ENCODE peak calls at places on chromosomes 12 and 14, in seven cellular contexts. F is kidney glomerular epithelial cell, K is left cardiac atrium, L is AG10803, O is HTR-8/SVneo, Q is H7, B is mesothelial cell of epicardium. V is an unnamed sample.

GRCh38 chr12:52078276-52078675 is 1.2 kb upstream of the SMIM41 start:
- DNase-seq in F (no peak), K (no peak), L (no peak), O (no peak), Q (no peak), B (no peak), V (no peak)

GRCh38 chr12:98699568-98699967 is 54.5 kb downstream of the APAF1 start:
- DNase-seq in F (no peak), K (no peak), L (peak; percentile 20), O (no peak), Q (no peak), B (no peak), V (no peak)

GRCh38 chr12:44159870-44160269 is 324.0 kb downstream of the TMEM117 start:
- DNase-seq in F (no peak), K (no peak), L (no peak), O (no peak), Q (no peak), B (no peak), V (no peak)

GRCh38 chr12:58313091-58313855 is 371.9 kb downstream of the ATP23 start:
- DNase-seq in F (peak; percentile 38), K (no peak), L (peak; percentile 84), O (peak; percentile 21), Q (no peak), B (no peak), V (peak; percentile 76)

GRCh38 chr14:62462996-62463395 is 582.3 kb downstream of the KCNH5 start:
- DNase-seq in F (no peak), K (no peak), L (no peak), O (no peak), Q (no peak), B (no peak), V (no peak)

GRCh38 chr12:130714091-130714590 is 2.0 kb downstream of the RIMBP2 start:
- DNase-seq in F (no peak), K (no peak), L (no peak), O (no peak), Q (peak; percentile 73), B (no peak), V (no peak)

GRCh38 chr14:75793806-75794205 is 132.8 kb downstream of the TTLL5 start:
- DNase-seq in F (no peak), K (no peak), L (peak; percentile 22), O (no peak), Q (no peak), B (no peak), V (no peak)

GRCh38 chr14:75858375-75858774 is 123.4 kb downstream of the TGFB3 start:
- DNase-seq in F (no peak), K (no peak), L (no peak), O (no peak), Q (no peak), B (no peak), V (no peak)

GRCh38 chr12:112686373-112686772 is 105.2 kb upstream of the RPH3A start:
- DNase-seq in F (peak; percentile 51), K (no peak), L (no peak), O (no peak), Q (no peak), B (no peak), V (no peak)

GRCh38 chr14:51518280-51518679 is 133.4 kb upstream of the FRMD6 start:
- DNase-seq in F (no peak), K (no peak), L (no peak), O (no peak), Q (no peak), B (no peak), V (no peak)

GRCh38 chr14:80781968-80782367 is 159.6 kb downstream of the CEP128 start:
- DNase-seq in F (peak; percentile 37), K (no peak), L (peak; percentile 6), O (no peak), Q (no peak), B (no peak), V (no peak)

GRCh38 chr14:53979747-53980642 is 23.4 kb upstream of the BMP4 start:
- DNase-seq in F (peak; percentile 6), K (peak; percentile 43), L (peak; percentile 78), O (peak; percentile 90), Q (peak; percentile 68), B (no peak), V (peak; percentile 74)

GRCh38 chr14:34872822-34873590 is 2.2 kb downstream of the BAZ1A start:
- DNase-seq in F (peak; percentile 32), K (no peak), L (peak; percentile 55), O (peak; percentile 9), Q (no peak), B (no peak), V (peak; percentile 63)

GRCh38 chr12:112380663-112381420 is 1.4 kb downstream of the HECTD4 start:
- DNase-seq in F (peak; percentile 18), K (no peak), L (no peak), O (no peak), Q (peak; percentile 61), B (no peak), V (no peak)

GRCh38 chr14:77040995-77041744 is 12.7 kb upstream of the IRF2BPL start:
- DNase-seq in F (no peak), K (no peak), L (no peak), O (no peak), Q (no peak), B (no peak), V (no peak)

GRCh38 chr12:116855744-116856470 is 25.3 kb downstream of the HRK start:
- DNase-seq in F (no peak), K (no peak), L (no peak), O (no peak), Q (no peak), B (no peak), V (no peak)

GRCh38 chr12:24879644-24880043 is 69.3 kb downstream of the BCAT1 start:
- DNase-seq in F (no peak), K (no peak), L (peak; percentile 38), O (no peak), Q (no peak), B (no peak), V (peak; percentile 26)

GRCh38 chr14:51504626-51505025 is 147.1 kb upstream of the FRMD6 start:
- DNase-seq in F (no peak), K (no peak), L (no peak), O (no peak), Q (no peak), B (no peak), V (no peak)

GRCh38 chr12:4719821-4720636 is at the start of gene GALNT8:
- DNase-seq in F (no peak), K (no peak), L (no peak), O (no peak), Q (no peak), B (no peak), V (no peak)

GRCh38 chr12:121514184-121514742 is 66.6 kb downstream of the KDM2B start:
- DNase-seq in F (no peak), K (no peak), L (no peak), O (no peak), Q (no peak), B (no peak), V (no peak)

GRCh38 chr12:5071496-5071895 is 27.8 kb downstream of the KCNA5 start:
- DNase-seq in F (no peak), K (no peak), L (no peak), O (no peak), Q (no peak), B (no peak), V (no peak)

GRCh38 chr12:11500861-11501230 is 105.5 kb upstream of the PRB2 start:
- DNase-seq in F (no peak), K (no peak), L (no peak), O (no peak), Q (no peak), B (no peak), V (no peak)

GRCh38 chr12:69254046-69254445 is 14.7 kb downstream of the CPSF6 start:
- DNase-seq in F (peak; percentile 41), K (no peak), L (peak; percentile 53), O (peak; percentile 10), Q (peak; percentile 36), B (no peak), V (peak; percentile 38)

GRCh38 chr12:104460973-104461693 is 4.4 kb downstream of the CHST11 start:
- DNase-seq in F (no peak), K (no peak), L (no peak), O (no peak), Q (no peak), B (no peak), V (no peak)

GRCh38 chr12:106840217-106840616 is 65.7 kb downstream of the RIC8B start:
- DNase-seq in F (peak; percentile 96), K (no peak), L (peak; percentile 44), O (peak; percentile 45), Q (peak; percentile 37), B (no peak), V (peak; percentile 23)

GRCh38 chr14:39988939-39989338 is 556.7 kb upstream of the FBXO33 start:
- DNase-seq in F (peak; percentile 64), K (no peak), L (no peak), O (peak; percentile 2), Q (no peak), B (no peak), V (no peak)

GRCh38 chr14:94180655-94181271 is 6.6 kb downstream of the PPP4R4 start:
- DNase-seq in F (peak; percentile 31), K (no peak), L (peak; percentile 44), O (no peak), Q (no peak), B (no peak), V (peak; percentile 17)

GRCh38 chr12:117679776-117680175 is 289.0 kb downstream of the KSR2 start:
- DNase-seq in F (peak; percentile 54), K (no peak), L (peak; percentile 72), O (no peak), Q (no peak), B (no peak), V (no peak)

GRCh38 chr12:58811346-58811745 is 109.0 kb downstream of the LRIG3 start:
- DNase-seq in F (no peak), K (no peak), L (no peak), O (no peak), Q (no peak), B (no peak), V (no peak)

GRCh38 chr14:51533877-51534553 is 117.7 kb upstream of the FRMD6 start:
- DNase-seq in F (no peak), K (no peak), L (no peak), O (no peak), Q (no peak), B (no peak), V (no peak)

GRCh38 chr12:32134144-32134888 is 27.7 kb downstream of the BICD1 start:
- DNase-seq in F (peak; percentile 12), K (no peak), L (peak; percentile 65), O (no peak), Q (no peak), B (no peak), V (peak; percentile 63)

GRCh38 chr12:105382771-105383632 is 52.5 kb downstream of the C12orf75 start:
- DNase-seq in F (peak; percentile 62), K (peak; percentile 25), L (peak; percentile 84), O (peak; percentile 54), Q (peak; percentile 69), B (no peak), V (peak; percentile 74)

GRCh38 chr12:124510301-124510970 is 57.0 kb downstream of the NCOR2 start:
- DNase-seq in F (no peak), K (no peak), L (no peak), O (no peak), Q (no peak), B (no peak), V (no peak)

GRCh38 chr12:47281667-47282171 is 202.0 kb upstream of the AMIGO2 start:
- DNase-seq in F (no peak), K (no peak), L (no peak), O (no peak), Q (no peak), B (no peak), V (no peak)

GRCh38 chr12:6370994-6371754 is 4.2 kb downstream of the SCNN1A start:
- DNase-seq in F (peak; percentile 97), K (peak; percentile 25), L (no peak), O (peak; percentile 98), Q (peak; percentile 95), B (no peak), V (peak; percentile 81)

GRCh38 chr12:106019130-106019529 is 119.6 kb downstream of the NUAK1 start:
- DNase-seq in F (no peak), K (no peak), L (no peak), O (no peak), Q (no peak), B (no peak), V (no peak)

GRCh38 chr12:49557917-49558215 is 10.1 kb downstream of the MCRS1 start:
- DNase-seq in F (no peak), K (no peak), L (no peak), O (no peak), Q (peak; percentile 55), B (no peak), V (no peak)

GRCh38 chr12:7327913-7328312 is 24.0 kb downstream of the ACSM4 start:
- DNase-seq in F (no peak), K (no peak), L (peak; percentile 3), O (no peak), Q (no peak), B (no peak), V (no peak)